ENCODE peak calls at places on chromosomes 13 and 19, in six cellular contexts. One of them, this sample, is unnamed.

GRCh38 chr13:114134111-114134943 is 1.9 kb upstream of the RASA3 start:
- DNase-seq in mesenchymal stem cell: no peak
- DNase-seq in OCI-LY7: no peak
- DNase-seq in breast epithelium: no peak
- DNase-seq in thyroid gland: peak
- DNase-seq in CD8-positive, alpha-beta memory T cell: peak
- DNase-seq in this sample: no peak

GRCh38 chr13:73303858-73304257 is 245.1 kb downstream of the KLF5 start:
- DNase-seq in mesenchymal stem cell: no peak
- DNase-seq in CD8-positive, alpha-beta memory T cell: no peak
- DNase-seq in breast epithelium: no peak
- DNase-seq in thyroid gland: no peak
- DNase-seq in OCI-LY7: no peak
- DNase-seq in this sample: no peak

GRCh38 chr19:19429361-19429760 is 23.9 kb downstream of the GATAD2A start:
- DNase-seq in thyroid gland: no peak
- DNase-seq in breast epithelium: no peak
- DNase-seq in OCI-LY7: no peak
- DNase-seq in mesenchymal stem cell: no peak
- DNase-seq in CD8-positive, alpha-beta memory T cell: no peak
- DNase-seq in this sample: no peak

GRCh38 chr13:21739771-21740170 is 68.9 kb downstream of the FGF9 start:
- DNase-seq in OCI-LY7: no peak
- DNase-seq in mesenchymal stem cell: no peak
- DNase-seq in breast epithelium: no peak
- DNase-seq in CD8-positive, alpha-beta memory T cell: no peak
- DNase-seq in thyroid gland: no peak
- DNase-seq in this sample: no peak

GRCh38 chr13:44576396-44577235 is 486 bp upstream of the TSC22D1 start:
- DNase-seq in OCI-LY7: peak
- DNase-seq in mesenchymal stem cell: no peak
- DNase-seq in CD8-positive, alpha-beta memory T cell: peak
- DNase-seq in breast epithelium: no peak
- DNase-seq in thyroid gland: peak
- DNase-seq in this sample: peak

GRCh38 chr19:2479556-2480194 is 3.7 kb downstream of the GADD45B start:
- DNase-seq in thyroid gland: no peak
- DNase-seq in mesenchymal stem cell: peak
- DNase-seq in OCI-LY7: peak
- DNase-seq in CD8-positive, alpha-beta memory T cell: no peak
- DNase-seq in breast epithelium: no peak
- DNase-seq in this sample: no peak

GRCh38 chr19:6890421-6890913 is 3.1 kb downstream of the ADGRE1 start:
- DNase-seq in breast epithelium: no peak
- DNase-seq in OCI-LY7: peak
- DNase-seq in mesenchymal stem cell: no peak
- DNase-seq in CD8-positive, alpha-beta memory T cell: no peak
- DNase-seq in thyroid gland: no peak
- DNase-seq in this sample: no peak

GRCh38 chr19:18989316-18989715 is 44.0 kb downstream of the SUGP2 start:
- DNase-seq in OCI-LY7: no peak
- DNase-seq in breast epithelium: no peak
- DNase-seq in CD8-positive, alpha-beta memory T cell: no peak
- DNase-seq in mesenchymal stem cell: no peak
- DNase-seq in thyroid gland: no peak
- DNase-seq in this sample: no peak

GRCh38 chr19:33373701-33374405 is at the start of gene CEBPG:
- DNase-seq in breast epithelium: no peak
- DNase-seq in mesenchymal stem cell: peak
- DNase-seq in OCI-LY7: peak
- DNase-seq in thyroid gland: peak
- DNase-seq in CD8-positive, alpha-beta memory T cell: peak
- DNase-seq in this sample: peak

GRCh38 chr13:48126944-48127814 is 32.3 kb upstream of the MED4 start:
- DNase-seq in CD8-positive, alpha-beta memory T cell: peak
- DNase-seq in OCI-LY7: peak
- DNase-seq in thyroid gland: peak
- DNase-seq in mesenchymal stem cell: peak
- DNase-seq in breast epithelium: no peak
- DNase-seq in this sample: peak

GRCh38 chr13:114145256-114145655 is 12.8 kb upstream of the RASA3 start:
- DNase-seq in OCI-LY7: peak
- DNase-seq in breast epithelium: no peak
- DNase-seq in CD8-positive, alpha-beta memory T cell: peak
- DNase-seq in thyroid gland: no peak
- DNase-seq in mesenchymal stem cell: no peak
- DNase-seq in this sample: peak

GRCh38 chr13:110306960-110307696 is at the start of the genes COL4A1 and COL4A2:
- DNase-seq in breast epithelium: peak
- DNase-seq in thyroid gland: peak
- DNase-seq in OCI-LY7: no peak
- DNase-seq in mesenchymal stem cell: peak
- DNase-seq in CD8-positive, alpha-beta memory T cell: no peak
- DNase-seq in this sample: peak

GRCh38 chr19:14979498-14980255 is at the start of gene SLC1A6:
- DNase-seq in OCI-LY7: no peak
- DNase-seq in breast epithelium: no peak
- DNase-seq in mesenchymal stem cell: no peak
- DNase-seq in thyroid gland: no peak
- DNase-seq in CD8-positive, alpha-beta memory T cell: no peak
- DNase-seq in this sample: no peak

GRCh38 chr13:79403113-79403512 is 2.9 kb downstream of the RBM26 start:
- DNase-seq in CD8-positive, alpha-beta memory T cell: no peak
- DNase-seq in mesenchymal stem cell: no peak
- DNase-seq in OCI-LY7: no peak
- DNase-seq in thyroid gland: no peak
- DNase-seq in breast epithelium: no peak
- DNase-seq in this sample: no peak
- H3K4me3 ChIP-seq in CD8-positive, alpha-beta memory T cell: peak
- H3K4me3 ChIP-seq in mesenchymal stem cell: no peak
- H3K4me3 ChIP-seq in OCI-LY7: peak
- H3K4me3 ChIP-seq in thyroid gland: no peak
- H3K4me3 ChIP-seq in breast epithelium: no peak
- H3K4me3 ChIP-seq in this sample: no peak

GRCh38 chr13:33838567-33839131 is 20.7 kb downstream of the RFC3 start:
- DNase-seq in mesenchymal stem cell: peak
- DNase-seq in thyroid gland: no peak
- DNase-seq in breast epithelium: no peak
- DNase-seq in CD8-positive, alpha-beta memory T cell: no peak
- DNase-seq in OCI-LY7: no peak
- DNase-seq in this sample: no peak
- H3K27ac ChIP-seq in mesenchymal stem cell: no peak
- H3K27ac ChIP-seq in thyroid gland: no peak
- H3K27ac ChIP-seq in breast epithelium: no peak
- H3K27ac ChIP-seq in CD8-positive, alpha-beta memory T cell: no peak
- H3K27ac ChIP-seq in OCI-LY7: no peak
- H3K27ac ChIP-seq in this sample: no peak

GRCh38 chr13:22837980-22838615 is 342.7 kb upstream of the SGCG start:
- DNase-seq in breast epithelium: no peak
- DNase-seq in mesenchymal stem cell: no peak
- DNase-seq in thyroid gland: peak
- DNase-seq in OCI-LY7: no peak
- DNase-seq in CD8-positive, alpha-beta memory T cell: no peak
- DNase-seq in this sample: no peak
- H3K4me3 ChIP-seq in breast epithelium: peak
- H3K4me3 ChIP-seq in mesenchymal stem cell: no peak
- H3K4me3 ChIP-seq in thyroid gland: peak
- H3K4me3 ChIP-seq in OCI-LY7: no peak
- H3K4me3 ChIP-seq in CD8-positive, alpha-beta memory T cell: no peak
- H3K4me3 ChIP-seq in this sample: no peak

GRCh38 chr13:112686987-112687386 is 2.9 kb upstream of the ATP11A start:
- DNase-seq in breast epithelium: no peak
- DNase-seq in thyroid gland: no peak
- DNase-seq in mesenchymal stem cell: no peak
- DNase-seq in CD8-positive, alpha-beta memory T cell: no peak
- DNase-seq in OCI-LY7: no peak
- DNase-seq in this sample: no peak

GRCh38 chr13:112688560-112689497 is 1.0 kb upstream of the ATP11A start:
- DNase-seq in mesenchymal stem cell: peak
- DNase-seq in CD8-positive, alpha-beta memory T cell: no peak
- DNase-seq in breast epithelium: no peak
- DNase-seq in thyroid gland: peak
- DNase-seq in OCI-LY7: peak
- DNase-seq in this sample: peak

GRCh38 chr13:112686364-112686763 is 3.5 kb upstream of the ATP11A start:
- DNase-seq in CD8-positive, alpha-beta memory T cell: no peak
- DNase-seq in breast epithelium: no peak
- DNase-seq in OCI-LY7: no peak
- DNase-seq in mesenchymal stem cell: no peak
- DNase-seq in thyroid gland: no peak
- DNase-seq in this sample: no peak

GRCh38 chr13:112689498-112690241 is at the start of gene ATP11A:
- DNase-seq in thyroid gland: peak
- DNase-seq in breast epithelium: peak
- DNase-seq in mesenchymal stem cell: peak
- DNase-seq in CD8-positive, alpha-beta memory T cell: peak
- DNase-seq in OCI-LY7: peak
- DNase-seq in this sample: peak

GRCh38 chr13:112687836-112688559 is 1.8 kb upstream of the ATP11A start:
- DNase-seq in mesenchymal stem cell: no peak
- DNase-seq in breast epithelium: no peak
- DNase-seq in thyroid gland: no peak
- DNase-seq in CD8-positive, alpha-beta memory T cell: no peak
- DNase-seq in OCI-LY7: no peak
- DNase-seq in this sample: no peak
- H3K27ac ChIP-seq in mesenchymal stem cell: no peak
- H3K27ac ChIP-seq in breast epithelium: no peak
- H3K27ac ChIP-seq in thyroid gland: peak
- H3K27ac ChIP-seq in CD8-positive, alpha-beta memory T cell: no peak
- H3K27ac ChIP-seq in OCI-LY7: no peak
- H3K27ac ChIP-seq in this sample: peak